ENCODE peak calls at places on chromosome 11, in seven cellular contexts. One of them, this sample, is unnamed.

GRCh38 chr11:35539256-35539655 is 13.8 kb upstream of the PAMR1 start:
- DNase-seq in A549: no peak
- DNase-seq in fibroblast of villous mesenchyme: no peak
- DNase-seq in stimulated activated CD4-positive, alpha-beta T cell treated with anti-CD3 and anti-CD28 coated beads, TNF-alpha, amount 100 ng/mL, for 1 hour: no peak
- DNase-seq in memory B cell: no peak
- DNase-seq in H9: no peak
- DNase-seq in NCI-H2171 treated with DMSO at 0.1 percent for 48 hours: no peak
- DNase-seq in this sample: no peak

GRCh38 chr11:8610532-8611116 is 16.6 kb upstream of the STK33 start:
- DNase-seq in A549: no peak
- DNase-seq in fibroblast of villous mesenchyme: no peak
- DNase-seq in stimulated activated CD4-positive, alpha-beta T cell treated with anti-CD3 and anti-CD28 coated beads, TNF-alpha, amount 100 ng/mL, for 1 hour: no peak
- DNase-seq in memory B cell: no peak
- DNase-seq in H9: peak
- DNase-seq in NCI-H2171 treated with DMSO at 0.1 percent for 48 hours: peak
- DNase-seq in this sample: no peak

GRCh38 chr11:17381156-17381555 is 7.3 kb downstream of the KCNJ11 start:
- DNase-seq in A549: no peak
- DNase-seq in fibroblast of villous mesenchyme: no peak
- DNase-seq in stimulated activated CD4-positive, alpha-beta T cell treated with anti-CD3 and anti-CD28 coated beads, TNF-alpha, amount 100 ng/mL, for 1 hour: no peak
- DNase-seq in memory B cell: no peak
- DNase-seq in H9: no peak
- DNase-seq in NCI-H2171 treated with DMSO at 0.1 percent for 48 hours: no peak
- DNase-seq in this sample: no peak

GRCh38 chr11:19711911-19712280 is 741 bp upstream of the NAV2 start:
- DNase-seq in A549: no peak
- DNase-seq in fibroblast of villous mesenchyme: no peak
- DNase-seq in stimulated activated CD4-positive, alpha-beta T cell treated with anti-CD3 and anti-CD28 coated beads, TNF-alpha, amount 100 ng/mL, for 1 hour: no peak
- DNase-seq in memory B cell: no peak
- DNase-seq in H9: peak
- DNase-seq in NCI-H2171 treated with DMSO at 0.1 percent for 48 hours: no peak
- DNase-seq in this sample: no peak

GRCh38 chr11:77322926-77323590 is 21.6 kb upstream of the GDPD4 start:
- DNase-seq in A549: no peak
- DNase-seq in fibroblast of villous mesenchyme: no peak
- DNase-seq in stimulated activated CD4-positive, alpha-beta T cell treated with anti-CD3 and anti-CD28 coated beads, TNF-alpha, amount 100 ng/mL, for 1 hour: no peak
- DNase-seq in memory B cell: no peak
- DNase-seq in H9: no peak
- DNase-seq in NCI-H2171 treated with DMSO at 0.1 percent for 48 hours: no peak
- DNase-seq in this sample: no peak

GRCh38 chr11:5605849-5606248 is 9.4 kb downstream of the TRIM6 start:
- DNase-seq in A549: no peak
- DNase-seq in fibroblast of villous mesenchyme: peak
- DNase-seq in stimulated activated CD4-positive, alpha-beta T cell treated with anti-CD3 and anti-CD28 coated beads, TNF-alpha, amount 100 ng/mL, for 1 hour: no peak
- DNase-seq in memory B cell: no peak
- DNase-seq in H9: no peak
- DNase-seq in NCI-H2171 treated with DMSO at 0.1 percent for 48 hours: no peak
- DNase-seq in this sample: no peak

GRCh38 chr11:19241260-19242183 is 777 bp upstream of the E2F8 start:
- DNase-seq in A549: peak
- DNase-seq in fibroblast of villous mesenchyme: no peak
- DNase-seq in stimulated activated CD4-positive, alpha-beta T cell treated with anti-CD3 and anti-CD28 coated beads, TNF-alpha, amount 100 ng/mL, for 1 hour: no peak
- DNase-seq in memory B cell: peak
- DNase-seq in H9: peak
- DNase-seq in NCI-H2171 treated with DMSO at 0.1 percent for 48 hours: no peak
- DNase-seq in this sample: no peak

GRCh38 chr11:9688716-9689511 is 25.0 kb downstream of the SWAP70 start:
- DNase-seq in A549: no peak
- DNase-seq in fibroblast of villous mesenchyme: peak
- DNase-seq in stimulated activated CD4-positive, alpha-beta T cell treated with anti-CD3 and anti-CD28 coated beads, TNF-alpha, amount 100 ng/mL, for 1 hour: no peak
- DNase-seq in memory B cell: peak
- DNase-seq in H9: no peak
- DNase-seq in NCI-H2171 treated with DMSO at 0.1 percent for 48 hours: no peak
- DNase-seq in this sample: peak